ENCODE peak calls at places on chromosomes 6 and 20, in five cellular contexts. Z is heart left ventricle, P is breast epithelium, Y is IMR-90, H is left ventricle myocardium inferior. K is an unnamed sample.

GRCh38 chr6:114430534-114431124 is 87.8 kb upstream of the HS3ST5 start:
- DNase-seq in Z (no peak), P (no peak), Y (no peak), H (no peak), K (no peak)

GRCh38 chr20:57830515-57830895 is 120.7 kb upstream of the PMEPA1 start:
- DNase-seq in Z (no peak), P (no peak), Y (no peak), H (no peak), K (no peak)

GRCh38 chr6:149696904-149697303 is 21.0 kb downstream of the LATS1 start:
- DNase-seq in Z (no peak), P (no peak), Y (peak; percentile 52), H (no peak), K (no peak)

GRCh38 chr6:154805288-154805911 is 72.2 kb downstream of the SCAF8 start:
- DNase-seq in Z (no peak), P (no peak), Y (peak; percentile 70), H (no peak), K (no peak)

GRCh38 chr6:119764927-119765681 is 415.5 kb upstream of the MAN1A1 start:
- DNase-seq in Z (no peak), P (no peak), Y (no peak), H (no peak), K (no peak)

GRCh38 chr6:79813854-79814477 is 133.4 kb downstream of the ELOVL4 start:
- DNase-seq in Z (peak; percentile 73), P (peak; percentile 56), Y (peak; percentile 61), H (peak; percentile 46), K (peak; percentile 82)

GRCh38 chr6:22401206-22401605 is 104.4 kb upstream of the PRL start:
- DNase-seq in Z (no peak), P (no peak), Y (no peak), H (no peak), K (no peak)

GRCh38 chr20:60053125-60053812 is 95.0 kb downstream of the CDH26 start:
- DNase-seq in Z (no peak), P (no peak), Y (no peak), H (no peak), K (no peak)

GRCh38 chr6:8645212-8645611 is 209.9 kb upstream of the SLC35B3 start:
- DNase-seq in Z (no peak), P (no peak), Y (no peak), H (no peak), K (no peak)

GRCh38 chr6:41657131-41658094 is 19.1 kb downstream of the MDFI start:
- DNase-seq in Z (no peak), P (no peak), Y (no peak), H (no peak), K (no peak)

DNA sequence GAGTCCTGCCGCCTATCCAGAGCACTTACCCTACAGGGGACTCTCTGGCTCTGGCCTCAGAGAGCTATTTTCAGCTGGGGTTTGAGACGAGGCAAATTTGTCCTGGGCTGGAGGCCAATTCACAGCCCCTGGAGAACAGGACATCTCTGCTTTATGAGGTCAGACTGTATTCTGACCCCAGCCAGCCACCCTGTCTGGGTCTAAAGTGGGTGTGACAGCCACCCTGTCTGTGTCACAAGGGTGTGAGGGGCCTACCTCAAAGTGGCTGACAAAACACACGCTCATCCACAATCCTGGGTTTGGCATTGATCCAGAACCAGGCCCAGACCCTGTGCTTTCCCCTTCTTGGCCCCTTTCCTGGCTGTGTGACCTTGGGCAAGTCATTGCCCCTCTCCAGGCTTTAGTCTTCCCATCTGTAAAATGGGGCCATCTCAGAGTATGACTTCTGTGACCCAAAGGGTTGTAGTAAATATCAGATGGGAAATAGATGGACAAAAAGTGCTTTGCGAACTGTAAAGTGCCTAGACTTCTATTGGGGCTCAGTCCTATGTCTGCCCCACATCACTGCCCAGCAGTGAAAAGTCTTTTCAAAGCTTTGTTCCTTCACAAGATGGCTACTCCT is 44.1 kb upstream of the TGM2 start:
- DNase-seq in Z (peak; percentile 90), P (no peak), Y (no peak), H (peak; percentile 82), K (no peak)
- H3K27ac ChIP-seq in Z (peak overlapping the region; percentile 66), P (no peak overlapping the region), Y (no peak overlapping the region), H (peak overlapping the region; percentile 79), K (no peak overlapping the region)

GRCh38 chr20:45041464-45042337 is 59.2 kb downstream of the KCNS1 start:
- DNase-seq in Z (no peak), P (no peak), Y (peak; percentile 65), H (no peak), K (no peak)

GRCh38 chr20:45044601-45045000 is 56.3 kb downstream of the KCNS1 start:
- DNase-seq in Z (no peak), P (no peak), Y (no peak), H (no peak), K (no peak)

GRCh38 chr20:45047581-45048119 is 53.3 kb downstream of the KCNS1 start:
- DNase-seq in Z (no peak), P (no peak), Y (no peak), H (no peak), K (no peak)

GRCh38 chr20:45042978-45043377 is 57.9 kb downstream of the KCNS1 start:
- DNase-seq in Z (no peak), P (no peak), Y (no peak), H (no peak), K (no peak)

GRCh38 chr20:45044084-45044573 is 56.8 kb downstream of the KCNS1 start:
- DNase-seq in Z (no peak), P (no peak), Y (peak; percentile 86), H (no peak), K (peak; percentile 29)
- H3K36me3 ChIP-seq in Z (no peaks in the 10 kb centered on the region), P (no peaks in the 10 kb centered on the region), Y (no peaks in the 10 kb centered on the region), H (peaks cover 6% of the 10 kb centered on the region), K (no peaks in the 10 kb centered on the region)

GRCh38 chr20:15740046-15740775 is 833.0 kb downstream of the KIF16B start:
- DNase-seq in Z (no peak), P (no peak), Y (no peak), H (no peak), K (no peak)
- TF ChIP-seq CTCF in Z (no peak), P (no peak), Y (no peak), H (no peak), K (no peak)

DNA sequence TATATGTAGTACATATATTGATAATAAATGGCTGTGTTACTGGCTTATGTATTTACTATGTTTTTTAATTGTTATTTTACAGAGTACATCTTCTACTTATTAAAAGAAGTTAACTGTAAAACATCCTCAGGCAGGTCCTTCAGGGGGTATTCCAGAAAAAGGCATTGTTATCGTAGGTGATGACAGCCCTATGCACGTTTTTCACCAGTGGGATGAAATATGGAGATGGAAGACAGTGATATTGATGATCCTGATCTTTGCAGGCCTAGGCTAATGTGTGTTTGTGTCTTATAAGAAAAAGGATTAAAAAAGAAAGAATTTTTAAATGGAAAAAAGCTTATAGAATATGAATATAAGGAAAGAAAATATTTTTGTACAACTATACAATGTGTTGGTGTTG is 7.5 kb downstream of the CD2AP start:
- DNase-seq in Z (no peak), P (no peak), Y (no peak), H (no peak), K (no peak)
- H3K27ac ChIP-seq in Z (no peak overlapping the region), P (no peak overlapping the region), Y (no peak overlapping the region), H (no peak overlapping the region), K (no peak overlapping the region)

DNA sequence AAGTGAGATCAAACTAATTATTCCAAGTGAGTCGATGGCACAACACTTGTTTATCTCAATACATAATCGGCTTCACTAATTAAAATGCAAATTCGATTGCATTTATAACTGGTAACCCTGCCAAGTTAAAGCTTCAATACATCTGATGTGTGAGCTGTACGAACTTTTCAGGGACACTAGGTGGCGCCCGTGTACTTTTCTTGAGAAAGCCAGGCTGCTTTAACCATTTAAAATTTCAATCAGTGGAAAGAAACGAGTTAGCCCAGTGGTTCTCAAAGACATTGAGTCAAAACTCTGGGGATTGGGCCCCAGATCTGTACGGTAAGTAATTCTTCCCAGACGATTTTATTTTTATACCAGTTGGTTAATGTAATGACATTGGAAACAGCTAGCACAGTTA is 102.7 kb downstream of the LAMP5 start:
- DNase-seq in Z (peak; percentile 54), P (no peak), Y (peak; percentile 66), H (peak; percentile 36), K (peak; percentile 48)
- H3K36me3 ChIP-seq in Z (no peaks in the 10 kb centered on the region), P (no peaks in the 10 kb centered on the region), Y (no peaks in the 10 kb centered on the region), H (no peaks in the 10 kb centered on the region), K (no peaks in the 10 kb centered on the region)

DNA sequence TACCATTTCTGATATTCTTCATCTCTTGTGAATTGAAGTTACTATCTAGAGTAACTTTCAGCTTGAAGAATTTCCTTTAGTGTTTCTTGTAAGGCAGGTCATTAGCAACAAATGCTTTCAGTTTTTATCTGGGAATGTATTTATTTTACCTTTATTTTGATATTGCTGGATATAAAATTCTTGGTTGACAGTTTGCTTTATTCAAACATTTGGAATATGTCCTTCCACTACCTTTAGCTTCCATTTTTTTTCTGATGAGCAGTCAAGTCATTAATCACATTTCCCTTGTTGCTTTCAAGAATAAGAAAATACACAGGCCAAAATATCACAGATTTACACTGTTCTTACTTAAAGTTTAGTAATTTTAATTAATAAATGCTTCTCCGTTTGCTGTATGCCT is 5.7 kb upstream of the NELFCD start:
- DNase-seq in Z (no peak), P (no peak), Y (no peak), H (no peak), K (no peak)
- TF ChIP-seq CTCF in Z (no peak), P (no peak), Y (no peak), H (no peak), K (no peak)

GRCh38 chr6:24882295-24882694 is 53.5 kb downstream of the RIPOR2 start:
- DNase-seq in Z (no peak), P (no peak), Y (peak; percentile 56), H (no peak), K (no peak)
- H3K27ac ChIP-seq in Z (no peak overlapping the region), P (no peak overlapping the region), Y (peak overlapping the region; percentile 34), H (no peak overlapping the region), K (no peak overlapping the region)

GRCh38 chr20:63594043-63594561 is 20.1 kb upstream of the HELZ2 start:
- DNase-seq in Z (peak; percentile 29), P (no peak), Y (peak; percentile 53), H (no peak), K (no peak)
- H3K36me3 ChIP-seq in Z (peaks cover 92% of the 10 kb centered on the region), P (no peaks in the 10 kb centered on the region), Y (peaks cover 55% of the 10 kb centered on the region), H (peaks cover 89% of the 10 kb centered on the region), K (peaks cover 44% of the 10 kb centered on the region)

GRCh38 chr20:4064118-4064962 is 49.0 kb upstream of the RNF24 start:
- DNase-seq in Z (peak; percentile 95), P (peak; percentile 82), Y (peak; percentile 93), H (peak; percentile 94), K (no peak)
- TF ChIP-seq CTCF in Z (no peak), P (no peak), Y (no peak), H (no peak), K (no peak)